ENCODE peak calls at places on chromosomes 16 and 17, in nine cellular contexts. N, B, M, S, P, U, J, H and C are unnamed samples.
A peak's percentile ranks its signal among the peaks of the same experiment; 100 is the strongest.

GRCh38 chr16:70724146-70725023 is 38.5 kb upstream of the MTSS2 start:
- DNase-seq in B (no peak), M (no peak), S (no peak), P (no peak), N (no peak), J (no peak), U (no peak), H (no peak), C (no peak)

GRCh38 chr17:17815436-17816200 is 21.2 kb downstream of the SREBF1 start:
- DNase-seq in U (peak; percentile 87), N (no peak), P (no peak), H (no peak), J (no peak), B (no peak), S (no peak), M (no peak), C (no peak)

GRCh38 chr16:85037050-85037410 is 9.4 kb downstream of the KIAA0513 start:
- DNase-seq in S (no peak), J (no peak), N (no peak), H (no peak), B (no peak), U (no peak), P (no peak), M (no peak), C (no peak)

GRCh38 chr16:2592786-2593185 is 55.0 kb downstream of the PDPK1 start:
- DNase-seq in N (no peak), P (no peak), S (peak; percentile 56), B (no peak), U (peak; percentile 57), M (no peak), J (no peak), H (no peak), C (no peak)

GRCh38 chr17:78991017-78991783 is 11.5 kb upstream of the LGALS3BP start:
- DNase-seq in N (no peak), J (peak; percentile 15), U (peak; percentile 79), S (no peak), B (no peak), H (no peak), P (no peak), M (no peak), C (no peak)

GRCh38 chr17:75814021-75814395 is 29.4 kb downstream of the UNK start:
- DNase-seq in U (no peak), J (no peak), H (no peak), N (no peak), M (no peak), S (peak; percentile 25), P (no peak), B (no peak), C (no peak)

GRCh38 chr16:86350289-86350688 is 160.0 kb upstream of the FOXF1 start:
- DNase-seq in J (no peak), U (no peak), M (no peak), S (no peak), P (no peak), B (no peak), N (no peak), H (no peak), C (no peak)

GRCh38 chr16:75483222-75483621 is 12.0 kb downstream of the CHST6 start:
- DNase-seq in U (no peak), J (no peak), P (no peak), N (no peak), S (no peak), H (no peak), M (no peak), B (no peak), C (no peak)

GRCh38 chr17:16286947-16287562 is 66.2 kb downstream of the CENPV start:
- DNase-seq in S (no peak), P (no peak), H (no peak), U (peak; percentile 70), N (no peak), J (peak; percentile 22), B (no peak), M (peak; percentile 50), C (no peak)

GRCh38 chr17:72618018-72618509 is 474.4 kb downstream of the SLC39A11 start:
- DNase-seq in J (no peak), H (no peak), P (no peak), N (peak; percentile 28), U (no peak), B (peak; percentile 4), S (peak; percentile 82), M (no peak), C (peak; percentile 10)

GRCh38 chr17:67833946-67834631 is 8.8 kb downstream of the BPTF start:
- DNase-seq in S (no peak), P (no peak), B (no peak), M (no peak), N (no peak), J (no peak), U (peak; percentile 71), H (no peak), C (no peak)

GRCh38 chr17:40648326-40648968 is 829 bp upstream of the SMARCE1 start:
- DNase-seq in P (no peak), M (no peak), N (no peak), S (no peak), J (no peak), B (no peak), U (peak; percentile 84), H (no peak), C (no peak)

GRCh38 chr17:6456914-6457687 is 12.8 kb downstream of the PIMREG start:
- DNase-seq in P (no peak), N (no peak), M (no peak), B (no peak), S (peak; percentile 90), U (peak; percentile 98), J (no peak), H (no peak), C (peak; percentile 48)

GRCh38 chr17:10089221-10089799 is 109.1 kb downstream of the GAS7 start:
- DNase-seq in B (no peak), U (no peak), S (no peak), J (no peak), P (no peak), H (no peak), N (no peak), M (no peak), C (peak; percentile 41)

GRCh38 chr17:67620088-67620487 is 97.6 kb upstream of the NOL11 start:
- DNase-seq in H (no peak), P (no peak), J (no peak), S (no peak), U (no peak), M (no peak), B (no peak), N (no peak), C (no peak)

GRCh38 chr17:72419866-72420774 is 299.3 kb downstream of the SOX9 start:
- DNase-seq in U (no peak), J (no peak), P (no peak), H (no peak), B (no peak), S (no peak), N (no peak), M (peak; percentile 52), C (no peak)

GRCh38 chr16:19933740-19934139 is 49.1 kb upstream of the GPRC5B start:
- DNase-seq in P (no peak), J (no peak), S (no peak), N (no peak), M (no peak), U (no peak), B (no peak), H (no peak), C (no peak)

GRCh38 chr16:54503436-54503835 is 216.8 kb upstream of the IRX3 start:
- DNase-seq in N (no peak), M (no peak), P (no peak), B (no peak), U (no peak), S (no peak), H (no peak), J (no peak), C (no peak)

GRCh38 chr17:49358638-49359247 is 3.3 kb downstream of the ZNF652 start:
- DNase-seq in M (peak; percentile 75), U (peak; percentile 31), J (no peak), H (no peak), B (peak; percentile 26), P (no peak), S (no peak), N (no peak), C (peak; percentile 7)

GRCh38 chr16:55488306-55488705 is 9.3 kb downstream of the MMP2 start:
- DNase-seq in J (no peak), P (no peak), M (no peak), U (no peak), S (peak; percentile 88), B (no peak), H (peak; percentile 71), N (no peak), C (no peak)

GRCh38 chr16:48605518-48606110 is 4.4 kb downstream of the N4BP1 start:
- DNase-seq in M (no peak), J (no peak), S (no peak), H (no peak), P (no peak), N (no peak), U (no peak), B (no peak), C (no peak)

GRCh38 chr16:50260206-50261159 is 5.9 kb upstream of the ADCY7 start:
- DNase-seq in H (peak; percentile 43), M (no peak), S (peak; percentile 41), N (no peak), P (no peak), U (peak; percentile 22), J (no peak), B (no peak), C (no peak)

DNA sequence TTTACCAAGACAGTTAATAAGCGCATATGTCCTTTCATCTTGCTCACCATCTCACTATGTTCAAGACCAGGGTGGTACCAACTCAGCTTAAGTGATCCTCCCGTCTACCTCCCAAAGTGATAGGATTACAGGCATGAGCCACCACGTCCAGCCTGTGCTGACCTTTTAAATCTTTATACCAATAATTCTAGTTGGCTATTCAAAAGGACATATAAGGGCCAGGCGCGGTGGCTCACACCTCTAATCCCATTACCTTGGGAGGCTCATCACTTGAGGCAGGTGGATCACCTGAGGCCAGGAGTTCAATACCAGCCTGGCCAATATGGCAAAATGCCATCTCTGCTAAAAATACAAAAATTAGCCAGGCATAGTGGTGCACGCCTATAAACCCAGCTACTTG is 2.4 kb downstream of the CEP95 start:
- DNase-seq in B (no peak), U (no peak), M (no peak), S (no peak), H (no peak), N (no peak), P (no peak), J (no peak), C (no peak)
- H3K36me3 ChIP-seq in B (peaks cover 53% of the 10 kb centered on the region), U (peaks cover 49% of the 10 kb centered on the region), M (peaks cover 79% of the 10 kb centered on the region), S (peaks cover 13% of the 10 kb centered on the region), H (peaks cover 40% of the 10 kb centered on the region), N (peaks cover 44% of the 10 kb centered on the region), P (peaks cover 64% of the 10 kb centered on the region), J (peaks cover 44% of the 10 kb centered on the region), C (peaks cover 31% of the 10 kb centered on the region)

GRCh38 chr17:80358131-80358530 is 56.8 kb upstream of the ENDOV start:
- DNase-seq in N (no peak), U (peak; percentile 3), B (no peak), M (no peak), P (no peak), H (no peak), J (no peak), S (no peak), C (no peak)
- H3K36me3 ChIP-seq in N (peaks cover 96% of the 10 kb centered on the region), U (peaks cover 76% of the 10 kb centered on the region), B (peaks cover 94% of the 10 kb centered on the region), M (peaks cover 22% of the 10 kb centered on the region), P (peaks cover 98% of the 10 kb centered on the region), H (peaks cover 98% of the 10 kb centered on the region), J (peaks cover 91% of the 10 kb centered on the region), S (peaks cover 48% of the 10 kb centered on the region), C (peaks cover 9% of the 10 kb centered on the region)

GRCh38 chr17:29664743-29665479 is 42.2 kb upstream of the CORO6 start:
- DNase-seq in S (no peak), P (no peak), N (no peak), B (no peak), H (no peak), U (peak; percentile 71), M (no peak), J (no peak), C (no peak)
- H3K36me3 ChIP-seq in S (peaks cover 5% of the 10 kb centered on the region), P (peaks cover 81% of the 10 kb centered on the region), N (peaks cover 45% of the 10 kb centered on the region), B (peaks cover 73% of the 10 kb centered on the region), H (peaks cover 37% of the 10 kb centered on the region), U (peaks cover 7% of the 10 kb centered on the region), M (peaks cover 83% of the 10 kb centered on the region), J (peaks cover 27% of the 10 kb centered on the region), C (peaks cover 13% of the 10 kb centered on the region)

GRCh38 chr17:41870627-41871026 is 5.4 kb upstream of the KLHL11 start:
- DNase-seq in B (no peak), J (no peak), M (no peak), S (no peak), N (no peak), H (no peak), P (no peak), U (no peak), C (no peak)
- H3K36me3 ChIP-seq in B (peaks cover 55% of the 10 kb centered on the region), J (peaks cover 60% of the 10 kb centered on the region), M (peaks cover 81% of the 10 kb centered on the region), S (peaks cover 26% of the 10 kb centered on the region), N (peaks cover 41% of the 10 kb centered on the region), H (peaks cover 76% of the 10 kb centered on the region), P (peaks cover 89% of the 10 kb centered on the region), U (peaks cover 75% of the 10 kb centered on the region), C (peaks cover 41% of the 10 kb centered on the region)